ENCODE peak calls at places on chromosomes 13 and 19, in seven cellular contexts. W, K, Z, J, U, Y and N are unnamed samples.

GRCh38 chr13:48978942-48979601 is 3.4 kb downstream of the FNDC3A start:
- DNase-seq in J (no peak), W (no peak), K (no peak), Z (no peak), Y (no peak), U (no peak), N (no peak)

GRCh38 chr19:10518444-10519361 is 1.5 kb upstream of the S1PR5 start:
- DNase-seq in W (no peak), J (no peak), K (peak), U (no peak), Y (no peak), Z (peak), N (no peak)

GRCh38 chr19:7570761-7571160 is 24.9 kb upstream of the CAMSAP3 start:
- DNase-seq in J (no peak), Z (no peak), K (no peak), U (no peak), W (no peak), Y (no peak), N (no peak)

GRCh38 chr13:38417241-38417640 is 67.6 kb downstream of the UFM1 start:
- DNase-seq in U (no peak), W (no peak), J (peak), Y (no peak), Z (no peak), K (no peak), N (no peak)

GRCh38 chr19:49976496-49976895 is 15.5 kb upstream of the SIGLEC11 start:
- DNase-seq in K (no peak), U (no peak), W (no peak), Z (no peak), Y (no peak), J (no peak), N (no peak)

GRCh38 chr13:113646376-113646775 is 11.6 kb downstream of the ATP4B start:
- DNase-seq in K (no peak), Y (no peak), Z (no peak), U (no peak), J (no peak), W (no peak), N (peak)

GRCh38 chr13:64753606-64754005 is 2476.5 kb downstream of the PCDH9 start:
- DNase-seq in K (no peak), U (no peak), Z (no peak), W (no peak), Y (no peak), J (peak), N (no peak)

GRCh38 chr13:93425411-93425810 is 198.8 kb downstream of the GPC6 start:
- DNase-seq in Y (no peak), J (no peak), U (no peak), W (no peak), Z (no peak), K (no peak), N (no peak)

GRCh38 chr19:8038815-8039214 is 13.7 kb upstream of the CCL25 start:
- DNase-seq in Y (no peak), U (no peak), Z (no peak), W (no peak), J (no peak), K (no peak), N (no peak)

GRCh38 chr19:13920940-13921744 is 15.1 kb downstream of the CC2D1A start:
- DNase-seq in K (peak), Y (peak), U (no peak), Z (peak), J (peak), W (no peak), N (peak)

GRCh38 chr19:29785360-29785759 is 26.4 kb upstream of the CCNE1 start:
- DNase-seq in W (no peak), Y (no peak), U (no peak), Z (no peak), J (no peak), K (no peak), N (no peak)

GRCh38 chr13:74090397-74090796 is 43.8 kb downstream of the KLF12 start:
- DNase-seq in Y (no peak), K (no peak), Z (no peak), U (no peak), W (no peak), J (no peak), N (no peak)

GRCh38 chr19:39264306-39265290 is 3.6 kb upstream of the IFNL2 start:
- DNase-seq in K (no peak), J (no peak), W (no peak), Z (no peak), Y (no peak), U (no peak), N (no peak)

GRCh38 chr19:29259153-29259552 is 46.2 kb upstream of the UQCRFS1 start:
- DNase-seq in J (no peak), K (no peak), U (no peak), Z (no peak), W (no peak), Y (no peak), N (no peak)

GRCh38 chr13:35554972-35555623 is 78.6 kb upstream of the MAB21L1 start:
- DNase-seq in K (no peak), W (no peak), U (no peak), J (no peak), Z (no peak), Y (no peak), N (no peak)

GRCh38 chr13:23407996-23408395 is 25.5 kb downstream of the SACS start:
- DNase-seq in Y (no peak), K (no peak), J (no peak), U (no peak), Z (no peak), W (no peak), N (no peak)

GRCh38 chr19:39093761-39094160 is 9.6 kb downstream of the ACP7 start:
- DNase-seq in U (no peak), W (no peak), J (peak), Y (no peak), K (peak), Z (no peak), N (no peak)

GRCh38 chr13:83221256-83221655 is 661.0 kb downstream of the SLITRK1 start:
- DNase-seq in W (no peak), J (peak), K (no peak), U (no peak), Y (no peak), Z (no peak), N (no peak)

GRCh38 chr13:104297075-104297474 is 1230.9 kb upstream of the SLC10A2 start:
- DNase-seq in Y (no peak), W (no peak), K (no peak), U (no peak), Z (no peak), J (peak), N (no peak)

GRCh38 chr19:13195678-13196077 is 45.5 kb downstream of the IER2 start:
- DNase-seq in Z (no peak), Y (peak), U (peak), J (no peak), K (peak), W (no peak), N (peak)

GRCh38 chr13:81396172-81396571 is 1055.2 kb upstream of the SPRY2 start:
- DNase-seq in J (no peak), K (no peak), W (no peak), U (no peak), Y (no peak), Z (no peak), N (no peak)

GRCh38 chr13:75959861-75960481 is 323.8 kb downstream of the LMO7 start:
- DNase-seq in K (no peak), Y (no peak), U (no peak), Z (no peak), J (no peak), W (no peak), N (no peak)

GRCh38 chr19:40592170-40592569 is 9.0 kb upstream of the LTBP4 start:
- DNase-seq in Y (no peak), U (no peak), J (peak), Z (no peak), W (no peak), K (peak), N (no peak)

GRCh38 chr13:75368167-75368566 is 113.8 kb downstream of the TBC1D4 start:
- DNase-seq in K (no peak), Y (no peak), U (no peak), J (peak), W (no peak), Z (no peak), N (no peak)

GRCh38 chr19:17496337-17496997 is 15.0 kb upstream of the PGLS start:
- DNase-seq in Z (peak), J (peak), U (peak), Y (peak), W (peak), K (peak), N (peak)

GRCh38 chr19:48718711-48719231 is 754 bp downstream of the MAMSTR start:
- DNase-seq in U (no peak), Z (no peak), J (no peak), K (no peak), W (no peak), Y (no peak), N (no peak)